ENCODE peak calls at places on chromosomes 5 and 9, in five cellular contexts. Z, K, L, X and M are unnamed samples.

GRCh38 chr5:128905225-128906110 is 59.8 kb upstream of the SLC27A6 start:
- DNase-seq in Z (peak), K (peak), L (peak), X (no peak), M (no peak)

GRCh38 chr9:118929317-118929716 is 439.9 kb downstream of the BRINP1 start:
- DNase-seq in Z (peak), K (no peak), L (no peak), X (no peak), M (no peak)

GRCh38 chr9:14321517-14322125 is 7.7 kb upstream of the NFIB start:
- DNase-seq in Z (no peak), K (no peak), L (no peak), X (peak), M (no peak)

GRCh38 chr9:27765266-27765665 is 192.0 kb upstream of the C9orf72 start:
- DNase-seq in Z (no peak), K (no peak), L (no peak), X (no peak), M (no peak)

GRCh38 chr5:95526871-95527270 is 27.9 kb downstream of the SKIC3 start:
- DNase-seq in Z (no peak), K (no peak), L (no peak), X (no peak), M (no peak)

GRCh38 chr5:122906768-122907167 is 61.4 kb downstream of the SNX24 start:
- DNase-seq in Z (no peak), K (no peak), L (peak), X (peak), M (no peak)

GRCh38 chr9:22625540-22625939 is 178.9 kb downstream of the DMRTA1 start:
- DNase-seq in Z (no peak), K (no peak), L (no peak), X (no peak), M (no peak)

GRCh38 chr5:144333336-144333920 is 162.8 kb downstream of the KCTD16 start:
- DNase-seq in Z (no peak), K (no peak), L (no peak), X (no peak), M (no peak)

GRCh38 chr9:31715250-31715649 is 669.2 kb upstream of the ACO1 start:
- DNase-seq in Z (no peak), K (no peak), L (no peak), X (peak), M (no peak)

GRCh38 chr5:38433160-38433861 is 123.1 kb downstream of the LIFR start:
- DNase-seq in Z (peak), K (no peak), L (no peak), X (peak), M (no peak)

GRCh38 chr5:117623042-117623815 is 1048.6 kb upstream of the SEMA6A start:
- DNase-seq in Z (no peak), K (no peak), L (no peak), X (no peak), M (no peak)

GRCh38 chr9:108270041-108270440 is 585.7 kb downstream of the ACTL7B start:
- DNase-seq in Z (no peak), K (no peak), L (no peak), X (no peak), M (no peak)

GRCh38 chr9:107635803-107636174 is 146.2 kb upstream of the KLF4 start:
- DNase-seq in Z (no peak), K (no peak), L (no peak), X (no peak), M (no peak)

GRCh38 chr9:137252555-137253506 is 1.7 kb downstream of the STPG3 start:
- DNase-seq in Z (no peak), K (no peak), L (no peak), X (no peak), M (no peak)

GRCh38 chr5:81429986-81430385 is 36.1 kb upstream of the ACOT12 start:
- DNase-seq in Z (no peak), K (no peak), L (no peak), X (no peak), M (no peak)

GRCh38 chr5:4226565-4226964 is 630.9 kb downstream of the IRX1 start:
- DNase-seq in Z (no peak), K (no peak), L (no peak), X (no peak), M (no peak)

GRCh38 chr9:113508111-113508749 is 44.7 kb downstream of the RGS3 start:
- DNase-seq in Z (no peak), K (no peak), L (peak), X (no peak), M (no peak)

GRCh38 chr9:33233659-33234335 is 6.2 kb upstream of the SPINK4 start:
- DNase-seq in Z (peak), K (no peak), L (peak), X (no peak), M (no peak)

GRCh38 chr9:88551546-88552137 is 16.7 kb downstream of the NXNL2 start:
- DNase-seq in Z (no peak), K (no peak), L (no peak), X (no peak), M (no peak)

GRCh38 chr9:25418974-25419373 is 259.3 kb downstream of the TUSC1 start:
- DNase-seq in Z (no peak), K (no peak), L (no peak), X (no peak), M (no peak)

GRCh38 chr5:176427971-176428370 is 11.6 kb upstream of the CLTB start:
- DNase-seq in Z (no peak), K (no peak), L (no peak), X (no peak), M (no peak)

GRCh38 chr9:135811796-135812195 is 95.5 kb downstream of the CAMSAP1 start:
- DNase-seq in Z (no peak), K (no peak), L (no peak), X (peak), M (no peak)

GRCh38 chr9:136444102-136444501 is 4.5 kb upstream of the INPP5E start:
- DNase-seq in Z (no peak), K (no peak), L (no peak), X (peak), M (no peak)

GRCh38 chr9:15079989-15080388 is 169.8 kb upstream of the FREM1 start:
- DNase-seq in Z (no peak), K (no peak), L (no peak), X (no peak), M (no peak)

GRCh38 chr5:170169996-170170395 is 62.8 kb upstream of the C5orf58 start:
- DNase-seq in Z (no peak), K (no peak), L (no peak), X (no peak), M (no peak)

GRCh38 chr5:159660401-159660800 is 255.9 kb upstream of the ADRA1B start:
- DNase-seq in Z (no peak), K (no peak), L (no peak), X (no peak), M (no peak)

GRCh38 chr9:110112792-110113191 is 95.2 kb downstream of the C9orf152 start:
- DNase-seq in Z (no peak), K (no peak), L (no peak), X (no peak), M (no peak)

GRCh38 chr5:54717870-54718269 is 200.3 kb downstream of the SNX18 start:
- DNase-seq in Z (no peak), K (no peak), L (no peak), X (no peak), M (no peak)

GRCh38 chr5:86665984-86666760 is 48.4 kb downstream of the COX7C start:
- DNase-seq in Z (no peak), K (peak), L (no peak), X (no peak), M (no peak)

GRCh38 chr9:124354364-124355031 is 60.7 kb downstream of the PSMB7 start:
- DNase-seq in Z (no peak), K (no peak), L (no peak), X (peak), M (no peak)

GRCh38 chr9:19023078-19023477 is 9.9 kb downstream of the SAXO1 start:
- DNase-seq in Z (no peak), K (no peak), L (peak), X (no peak), M (no peak)

GRCh38 chr5:134053314-134053839 is 48.6 kb upstream of the VDAC1 start:
- DNase-seq in Z (no peak), K (no peak), L (no peak), X (no peak), M (no peak)

GRCh38 chr5:98391921-98392625 is 381.4 kb upstream of the RGMB start:
- DNase-seq in Z (no peak), K (no peak), L (no peak), X (no peak), M (no peak)

GRCh38 chr5:150350524-150351344 is 6.8 kb upstream of the TCOF1 start:
- DNase-seq in Z (peak), K (peak), L (peak), X (peak), M (no peak)

GRCh38 chr5:59698774-59699173 is 194.8 kb downstream of the PDE4D start:
- DNase-seq in Z (no peak), K (no peak), L (no peak), X (no peak), M (no peak)

GRCh38 chr9:128805661-128806060 is 12.6 kb upstream of the ENDOG start:
- DNase-seq in Z (no peak), K (no peak), L (no peak), X (no peak), M (no peak)

GRCh38 chr5:123450641-123451421 is 27.6 kb upstream of the CEP120 start:
- DNase-seq in Z (no peak), K (no peak), L (peak), X (no peak), M (no peak)

GRCh38 chr5:141521244-141521781 is 32.4 kb downstream of the PCDHGC5 start:
- DNase-seq in Z (peak), K (no peak), L (no peak), X (no peak), M (no peak)

GRCh38 chr5:41794478-41794877 is 75.7 kb downstream of the OXCT1 start:
- DNase-seq in Z (peak), K (no peak), L (no peak), X (no peak), M (no peak)

GRCh38 chr5:55278778-55279177 is 28.7 kb downstream of the DHX29 start:
- DNase-seq in Z (peak), K (no peak), L (no peak), X (no peak), M (no peak)